ENCODE peak calls at places on chromosome 6, in five cellular contexts. D, Q, X, V and Z are unnamed samples.

GRCh38 chr6:35317483-35318199 is 20.0 kb downstream of the DEF6 start:
- DNase-seq in D (no peak), Q (no peak), X (no peak), V (no peak), Z (no peak)

GRCh38 chr6:193773-194310 is 98.4 kb upstream of the DUSP22 start:
- DNase-seq in D (no peak), Q (no peak), X (no peak), V (peak; percentile 47), Z (peak; percentile 10)

GRCh38 chr6:39608652-39609345 is 116.4 kb downstream of the KIF6 start:
- DNase-seq in D (no peak), Q (no peak), X (no peak), V (no peak), Z (no peak)

GRCh38 chr6:5851261-5851757 is 155.4 kb downstream of the NRN1 start:
- DNase-seq in D (peak; percentile 69), Q (no peak), X (peak; percentile 4), V (peak; percentile 74), Z (peak; percentile 71)

GRCh38 chr6:54267798-54268197 is 40.4 kb upstream of the TINAG start:
- DNase-seq in D (no peak), Q (no peak), X (peak; percentile 27), V (no peak), Z (no peak)

GRCh38 chr6:7156666-7157278 is 49.0 kb downstream of the RREB1 start:
- DNase-seq in D (no peak), Q (no peak), X (peak; percentile 65), V (no peak), Z (no peak)

GRCh38 chr6:42446370-42446769 is 5.4 kb downstream of the TRERF1 start:
- DNase-seq in D (no peak), Q (no peak), X (no peak), V (no peak), Z (no peak)

GRCh38 chr6:152232494-152233151 is 404.5 kb downstream of the SYNE1 start:
- DNase-seq in D (no peak), Q (no peak), X (no peak), V (peak; percentile 19), Z (no peak)

GRCh38 chr6:1202201-1202600 is 109.7 kb upstream of the FOXQ1 start:
- DNase-seq in D (no peak), Q (no peak), X (no peak), V (no peak), Z (no peak)

GRCh38 chr6:92942549-92942948 is 476.8 kb downstream of the EPHA7 start:
- DNase-seq in D (no peak), Q (no peak), X (no peak), V (no peak), Z (no peak)

GRCh38 chr6:43887906-43888683 is 118.1 kb downstream of the VEGFA start:
- DNase-seq in D (no peak), Q (no peak), X (no peak), V (no peak), Z (no peak)

GRCh38 chr6:85129881-85130280 is 320.0 kb upstream of the NT5E start:
- DNase-seq in D (no peak), Q (no peak), X (no peak), V (no peak), Z (no peak)

GRCh38 chr6:55794136-55794812 is 81.1 kb downstream of the BMP5 start:
- DNase-seq in D (no peak), Q (no peak), X (peak; percentile 86), V (no peak), Z (no peak)

GRCh38 chr6:148724428-148724827 is 22.4 kb upstream of the UST start:
- DNase-seq in D (no peak), Q (no peak), X (no peak), V (no peak), Z (no peak)

GRCh38 chr6:11921017-11921438 is 91.1 kb upstream of the HIVEP1 start:
- DNase-seq in D (peak; percentile 74), Q (no peak), X (peak; percentile 65), V (no peak), Z (no peak)

GRCh38 chr6:52104979-52105378 is 17.6 kb upstream of the PKHD1 start:
- DNase-seq in D (no peak), Q (no peak), X (no peak), V (no peak), Z (no peak)

GRCh38 chr6:132812255-132812732 is 2.1 kb upstream of the RPS12 start:
- DNase-seq in D (no peak), Q (no peak), X (no peak), V (no peak), Z (no peak)

GRCh38 chr6:10676403-10676802 is 18.0 kb downstream of the C6orf52 start:
- DNase-seq in D (no peak), Q (no peak), X (no peak), V (no peak), Z (no peak)

GRCh38 chr6:14848019-14848418 is 397.9 kb upstream of the JARID2 start:
- DNase-seq in D (no peak), Q (no peak), X (no peak), V (no peak), Z (no peak)

GRCh38 chr6:45703041-45703739 is 312.5 kb downstream of the CLIC5 start:
- DNase-seq in D (no peak), Q (no peak), X (no peak), V (no peak), Z (no peak)

GRCh38 chr6:168418631-168419250 is 22.2 kb upstream of the SMOC2 start:
- DNase-seq in D (no peak), Q (no peak), X (no peak), V (no peak), Z (no peak)

GRCh38 chr6:84525907-84526306 is 238.5 kb downstream of the TBX18 start:
- DNase-seq in D (no peak), Q (no peak), X (no peak), V (no peak), Z (no peak)